ENCODE peak calls at places on chromosomes 3 and 15, in nine cellular contexts. J is H9; G is neural progenitor cell; W is foreskin keratinocyte; S is ovary; N is psoas muscle; T is cardiac muscle cell; H is CD8-positive, alpha-beta T cell; A is kidney. L is an unnamed sample.

GRCh38 chr3:16335772-16336621 is 71.0 kb downstream of the OXNAD1 start:
- DNase-seq in N (no peak), G (no peak), S (peak; percentile 45), H (peak; percentile 47), A (no peak), T (no peak), J (no peak), W (no peak), L (no peak)

GRCh38 chr15:78617131-78617915 is 3.5 kb downstream of the CHRNA3 start:
- DNase-seq in A (no peak), S (peak; percentile 7), W (no peak), J (peak; percentile 20), H (peak; percentile 41), N (no peak), T (no peak), G (no peak), L (peak; percentile 22)

GRCh38 chr3:10548997-10549396 is 43.6 kb upstream of the ATP2B2 start:
- DNase-seq in S (no peak), J (peak; percentile 4), W (peak; percentile 7), N (no peak), H (peak; percentile 31), A (no peak), T (no peak), G (no peak), L (no peak)

GRCh38 chr15:73907018-73907394 is 19.3 kb upstream of the LOXL1 start:
- DNase-seq in H (no peak), S (no peak), A (no peak), N (peak; percentile 14), G (no peak), T (peak; percentile 23), J (no peak), W (no peak), L (no peak)

GRCh38 chr3:113271189-113271588 is 59.8 kb downstream of the BOC start:
- DNase-seq in G (no peak), A (peak; percentile 41), N (no peak), S (no peak), H (no peak), W (no peak), T (no peak), J (no peak), L (no peak)

GRCh38 chr3:22907796-22908195 is 295.3 kb upstream of the UBE2E2 start:
- DNase-seq in A (no peak), N (no peak), G (no peak), S (no peak), J (no peak), W (no peak), H (no peak), T (no peak), L (no peak)

GRCh38 chr3:196554205-196554604 is 14.1 kb downstream of the WDR53 start:
- DNase-seq in N (no peak), W (no peak), H (no peak), S (no peak), A (no peak), G (no peak), J (no peak), T (no peak), L (no peak)

GRCh38 chr3:11556234-11556633 is 87.5 kb downstream of the VGLL4 start:
- DNase-seq in W (no peak), H (no peak), S (no peak), A (peak; percentile 77), G (no peak), N (no peak), T (no peak), J (no peak), L (no peak)

GRCh38 chr15:75666823-75667501 is 19.2 kb downstream of the SNX33 start:
- DNase-seq in N (peak; percentile 81), W (peak; percentile 100), G (no peak), H (no peak), A (peak; percentile 74), J (no peak), T (no peak), S (no peak), L (peak; percentile 95)

GRCh38 chr3:5016218-5017161 is 37.3 kb downstream of the BHLHE40 start:
- DNase-seq in T (peak; percentile 61), W (no peak), H (peak; percentile 59), S (no peak), G (no peak), A (no peak), N (no peak), J (no peak), L (no peak)
- H3K4me1 ChIP-seq in T (peaks cover 23% of the 10 kb centered on the region), W (peaks cover 53% of the 10 kb centered on the region), H (peaks cover 24% of the 10 kb centered on the region), S (no peaks in the 10 kb centered on the region), G (peaks cover 33% of the 10 kb centered on the region), A (peaks cover 4% of the 10 kb centered on the region), N (peaks cover 18% of the 10 kb centered on the region), J (no peaks in the 10 kb centered on the region), L (peaks cover 19% of the 10 kb centered on the region)

GRCh38 chr3:31568649-31569048 is 35.9 kb downstream of the STT3B start:
- DNase-seq in N (no peak), J (no peak), G (no peak), W (no peak), T (no peak), H (no peak), A (no peak), S (no peak), L (no peak)
- H3K4me1 ChIP-seq in N (peaks cover 52% of the 10 kb centered on the region), J (no peaks in the 10 kb centered on the region), G (peaks cover 21% of the 10 kb centered on the region), W (peaks cover 20% of the 10 kb centered on the region), T (peaks cover 14% of the 10 kb centered on the region), H (peaks cover 72% of the 10 kb centered on the region), A (no peaks in the 10 kb centered on the region), S (peaks cover 9% of the 10 kb centered on the region), L (peaks cover 10% of the 10 kb centered on the region)

DNA sequence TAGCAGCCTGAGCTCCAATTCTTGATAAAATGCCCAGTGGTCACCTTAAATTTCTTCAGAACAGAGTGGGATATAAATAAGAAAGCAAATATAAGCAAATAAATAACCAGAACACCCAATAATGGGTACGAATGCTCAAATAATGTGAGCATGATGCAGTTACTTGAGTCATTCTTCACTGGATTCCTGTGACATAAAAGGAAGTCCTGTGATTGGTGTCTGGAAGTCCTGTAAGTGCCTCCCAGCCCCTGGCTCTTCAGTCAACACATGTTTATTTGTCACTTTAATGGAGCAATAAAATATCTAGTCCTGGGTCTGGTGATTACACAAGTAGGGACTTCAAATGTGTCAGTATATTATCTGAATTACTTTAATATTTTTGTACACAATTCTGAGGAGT is 30.4 kb downstream of the TMEM212 start:
- DNase-seq in A (no peak), G (no peak), J (no peak), T (no peak), W (peak; percentile 60), H (no peak), S (no peak), N (no peak), L (peak; percentile 60)
- H3K4me1 ChIP-seq in A (no peaks in the 10 kb centered on the region), G (peaks cover 6% of the 10 kb centered on the region), J (peaks cover 2% of the 10 kb centered on the region), T (peaks cover 23% of the 10 kb centered on the region), W (peaks cover 19% of the 10 kb centered on the region), H (no peaks in the 10 kb centered on the region), S (peaks cover 12% of the 10 kb centered on the region), N (no peaks in the 10 kb centered on the region), L (peaks cover 48% of the 10 kb centered on the region)

DNA sequence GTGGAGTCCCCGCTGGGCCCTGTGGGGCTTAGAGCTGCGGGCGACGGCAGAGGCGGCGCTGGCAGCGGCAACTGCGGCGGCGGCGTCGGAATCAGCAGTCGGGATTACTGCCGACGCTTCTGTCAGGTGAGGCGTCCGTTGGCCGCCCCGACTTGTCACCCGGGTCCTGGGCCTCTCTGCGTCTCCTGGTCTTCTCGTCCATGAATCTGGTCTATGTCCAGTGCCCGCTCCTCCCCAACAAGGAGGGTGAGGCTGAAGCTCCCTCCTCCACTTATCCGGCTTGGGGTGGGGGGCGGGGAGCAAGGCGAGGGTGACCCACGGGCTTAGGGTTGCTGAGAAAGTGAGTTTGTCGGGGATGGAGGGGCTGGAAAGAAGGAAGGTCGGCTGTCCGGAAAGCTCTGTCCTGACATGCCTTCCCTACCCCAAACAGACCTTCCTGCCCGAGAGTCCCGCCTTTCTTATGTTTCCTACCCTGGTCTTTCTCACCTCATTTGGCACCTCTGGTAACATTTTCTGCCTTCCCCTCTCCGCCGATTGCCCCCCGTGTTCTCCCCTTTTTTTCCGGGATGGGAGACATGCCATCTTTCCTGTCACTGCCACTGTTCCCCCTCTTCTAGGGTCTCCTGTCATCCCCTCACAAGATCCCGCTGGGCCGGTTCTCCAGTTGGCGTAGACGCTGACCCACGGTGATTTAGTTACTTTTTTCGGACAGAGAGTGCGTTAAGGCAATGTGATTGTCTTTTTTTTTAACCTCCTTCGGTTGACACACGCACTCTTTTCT is 515 bp downstream of the ZNF654 start:
- DNase-seq in N (no peak), H (no peak), S (peak; percentile 42), G (peak; percentile 47), T (no peak), J (no peak), A (peak; percentile 47), W (peak; percentile 13), L (peak; percentile 55)
- H3K4me1 ChIP-seq in N (peaks cover 36% of the 10 kb centered on the region), H (peaks cover 51% of the 10 kb centered on the region), S (peaks cover 2% of the 10 kb centered on the region), G (peaks cover 21% of the 10 kb centered on the region), T (peaks cover 26% of the 10 kb centered on the region), J (no peaks in the 10 kb centered on the region), A (peaks cover 17% of the 10 kb centered on the region), W (peaks cover 11% of the 10 kb centered on the region), L (peaks cover 58% of the 10 kb centered on the region)

GRCh38 chr15:59420108-59420507 is 17.9 kb upstream of the FAM81A start:
- DNase-seq in A (no peak), T (no peak), J (no peak), W (no peak), N (no peak), G (no peak), S (no peak), H (no peak), L (no peak)
- H3K4me1 ChIP-seq in A (no peaks in the 10 kb centered on the region), T (no peaks in the 10 kb centered on the region), J (peaks cover 7% of the 10 kb centered on the region), W (no peaks in the 10 kb centered on the region), N (no peaks in the 10 kb centered on the region), G (no peaks in the 10 kb centered on the region), S (no peaks in the 10 kb centered on the region), H (peaks cover 8% of the 10 kb centered on the region), L (no peaks in the 10 kb centered on the region)

DNA sequence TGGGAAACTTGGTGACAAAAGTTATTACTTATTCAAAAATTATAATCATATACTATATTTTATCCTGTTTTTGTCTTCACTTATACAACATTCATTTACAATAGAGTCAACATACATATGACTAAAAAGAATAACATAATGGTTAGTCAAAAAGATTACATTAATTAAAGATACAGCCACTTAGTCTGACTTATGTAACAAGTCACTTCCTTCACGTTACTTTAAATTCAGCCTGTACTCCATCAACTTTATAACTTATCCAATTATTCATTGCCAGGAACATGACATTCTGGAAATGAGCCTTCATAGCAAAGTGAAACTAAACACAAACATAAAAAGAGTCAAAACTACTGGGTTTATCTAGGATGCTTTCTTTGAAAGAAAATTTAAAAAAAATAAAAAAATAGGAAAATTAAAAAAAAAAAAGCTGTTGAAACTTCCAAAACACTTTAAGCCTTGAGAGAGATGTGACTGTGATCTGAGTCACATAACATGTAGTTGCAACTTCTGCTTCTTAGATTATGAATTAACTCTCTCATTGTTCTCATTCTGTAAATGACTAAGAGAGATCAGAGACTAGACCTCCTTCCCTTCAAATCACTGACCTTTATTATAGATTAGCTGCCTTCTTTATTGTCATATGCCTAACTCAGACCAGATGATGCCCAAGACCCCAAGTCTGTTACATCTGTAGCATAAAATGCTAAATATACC is 107.8 kb downstream of the MYRIP start:
- DNase-seq in W (peak; percentile 60), T (no peak), S (no peak), A (no peak), J (no peak), G (no peak), H (no peak), N (no peak), L (peak; percentile 20)
- H3K4me1 ChIP-seq in W (peaks cover 10% of the 10 kb centered on the region), T (no peaks in the 10 kb centered on the region), S (no peaks in the 10 kb centered on the region), A (peaks cover 2% of the 10 kb centered on the region), J (no peaks in the 10 kb centered on the region), G (no peaks in the 10 kb centered on the region), H (no peaks in the 10 kb centered on the region), N (no peaks in the 10 kb centered on the region), L (peaks cover 3% of the 10 kb centered on the region)

GRCh38 chr15:100806157-100806556 is 73.5 kb upstream of the ALDH1A3 start:
- DNase-seq in N (no peak), H (no peak), T (no peak), G (no peak), W (no peak), A (no peak), J (no peak), S (no peak), L (no peak)
- H3K4me1 ChIP-seq in N (no peaks in the 10 kb centered on the region), H (no peaks in the 10 kb centered on the region), T (peaks cover 5% of the 10 kb centered on the region), G (peaks cover 8% of the 10 kb centered on the region), W (peaks cover 12% of the 10 kb centered on the region), A (no peaks in the 10 kb centered on the region), J (no peaks in the 10 kb centered on the region), S (no peaks in the 10 kb centered on the region), L (no peaks in the 10 kb centered on the region)